ENCODE peak calls at places on chromosomes 2 and 18, in five cellular contexts. S is tibial nerve, O is MM.1S, B is mesendoderm, X is fibroblast of villous mesenchyme. T is an unnamed sample.

GRCh38 chr18:70419526-70419925 is 130.7 kb downstream of the SOCS6 start:
- DNase-seq in S (no peak), O (no peak), B (no peak), X (peak), T (no peak)

GRCh38 chr18:4870177-4870773 is 326.8 kb downstream of the AKAIN1 start:
- DNase-seq in S (no peak), O (no peak), B (peak), X (no peak), T (no peak)

GRCh38 chr2:213229814-213230213 is 54.5 kb upstream of the SPAG16 start:
- DNase-seq in S (no peak), O (no peak), B (no peak), X (no peak), T (no peak)

GRCh38 chr2:45289997-45290673 is 280.9 kb upstream of the SIX2 start:
- DNase-seq in S (no peak), O (no peak), B (no peak), X (no peak), T (no peak)

GRCh38 chr2:234235191-234235590 is 184.7 kb downstream of the SPP2 start:
- DNase-seq in S (no peak), O (no peak), B (no peak), X (no peak), T (no peak)

GRCh38 chr2:176589956-176590509 is 320.8 kb downstream of the MTX2 start:
- DNase-seq in S (no peak), O (no peak), B (no peak), X (no peak), T (no peak)

GRCh38 chr2:126244937-126245336 is 411.0 kb upstream of the GYPC start:
- DNase-seq in S (peak), O (peak), B (peak), X (peak), T (peak)

GRCh38 chr18:37566479-37567060 is 972 bp upstream of the CELF4 start:
- DNase-seq in S (no peak), O (no peak), B (no peak), X (no peak), T (no peak)

GRCh38 chr18:35513181-35513932 is 15.6 kb upstream of the INO80C start:
- DNase-seq in S (no peak), O (no peak), B (peak), X (peak), T (peak)

GRCh38 chr18:49682301-49683190 is 120.7 kb downstream of the LIPG start:
- DNase-seq in S (no peak), O (no peak), B (peak), X (peak), T (no peak)

GRCh38 chr2:119225084-119225864 is 1.6 kb downstream of the STEAP3 start:
- DNase-seq in S (no peak), O (peak), B (peak), X (no peak), T (no peak)

GRCh38 chr18:63363951-63364350 is 3.1 kb downstream of the KDSR start:
- DNase-seq in S (no peak), O (no peak), B (no peak), X (no peak), T (no peak)

GRCh38 chr2:168470188-168470879 is 14.3 kb downstream of the CERS6 start:
- DNase-seq in S (no peak), O (no peak), B (peak), X (peak), T (no peak)

GRCh38 chr2:86783615-86784339 is 6.9 kb downstream of the CD8A start:
- DNase-seq in S (no peak), O (peak), B (no peak), X (no peak), T (no peak)

GRCh38 chr2:234245945-234246344 is 195.4 kb downstream of the SPP2 start:
- DNase-seq in S (no peak), O (no peak), B (peak), X (peak), T (no peak)

GRCh38 chr2:204108301-204108700 is 171.7 kb downstream of the ICOS start:
- DNase-seq in S (no peak), O (peak), B (peak), X (peak), T (no peak)

GRCh38 chr2:96324716-96325037 is 440 bp upstream of the ITPRIPL1 start:
- DNase-seq in S (no peak), O (no peak), B (peak), X (no peak), T (no peak)

GRCh38 chr2:43455735-43456642 is 139.8 kb downstream of the THADA start:
- DNase-seq in S (no peak), O (no peak), B (peak), X (peak), T (no peak)

GRCh38 chr2:217162533-217162932 is 302.7 kb upstream of the TNP1 start:
- DNase-seq in S (no peak), O (peak), B (no peak), X (peak), T (no peak)

GRCh38 chr18:48851563-48851962 is 99.2 kb downstream of the SMAD7 start:
- DNase-seq in S (no peak), O (no peak), B (no peak), X (no peak), T (peak)

GRCh38 chr2:7014201-7014640 is 97.0 kb downstream of the RNF144A start:
- DNase-seq in S (no peak), O (no peak), B (peak), X (peak), T (no peak)

GRCh38 chr18:61616111-61616610 is 276.6 kb downstream of the RNF152 start:
- DNase-seq in S (no peak), O (no peak), B (no peak), X (no peak), T (no peak)

GRCh38 chr2:235506997-235507615 is 13.3 kb downstream of the AGAP1 start:
- DNase-seq in S (no peak), O (no peak), B (no peak), X (no peak), T (no peak)

GRCh38 chr2:10078704-10079191 is 1.5 kb downstream of the CYS1 start:
- DNase-seq in S (no peak), O (no peak), B (no peak), X (no peak), T (no peak)

GRCh38 chr2:210288376-210288775 is 26.6 kb downstream of the MYL1 start:
- DNase-seq in S (no peak), O (no peak), B (no peak), X (no peak), T (no peak)

GRCh38 chr2:105919826-105920225 is 175.1 kb downstream of the NCK2 start:
- DNase-seq in S (no peak), O (no peak), B (peak), X (peak), T (no peak)

GRCh38 chr2:160257015-160257741 is 57.1 kb upstream of the ITGB6 start:
- DNase-seq in S (no peak), O (no peak), B (no peak), X (no peak), T (no peak)

GRCh38 chr2:19349911-19350677 is 8.3 kb downstream of the OSR1 start:
- DNase-seq in S (no peak), O (peak), B (peak), X (no peak), T (peak)

GRCh38 chr2:105795575-105795934 is 50.8 kb downstream of the NCK2 start:
- DNase-seq in S (no peak), O (no peak), B (peak), X (no peak), T (no peak)

GRCh38 chr2:170235860-170236638 is 58.1 kb downstream of the MYO3B start:
- DNase-seq in S (no peak), O (peak), B (peak), X (peak), T (no peak)

GRCh38 chr2:217866457-217866856 is 136.3 kb downstream of the TNS1 start:
- DNase-seq in S (no peak), O (no peak), B (no peak), X (no peak), T (peak)

GRCh38 chr2:121335294-121336290 is 50.6 kb upstream of the TFCP2L1 start:
- DNase-seq in S (no peak), O (no peak), B (peak), X (no peak), T (no peak)

GRCh38 chr18:8976606-8977005 is 125.9 kb upstream of the NDUFV2 start:
- DNase-seq in S (no peak), O (no peak), B (no peak), X (no peak), T (no peak)

GRCh38 chr2:197088694-197089093 is 162.2 kb upstream of the PGAP1 start:
- DNase-seq in S (no peak), O (no peak), B (no peak), X (peak), T (no peak)

GRCh38 chr2:6325616-6326015 is 540.1 kb downstream of the CMPK2 start:
- DNase-seq in S (no peak), O (no peak), B (no peak), X (no peak), T (no peak)

GRCh38 chr2:157260403-157261198 is 3.1 kb downstream of the GALNT5 start:
- DNase-seq in S (no peak), O (no peak), B (no peak), X (peak), T (no peak)
- H3K4me3 ChIP-seq in S (no peak), O (peak), B (no peak), X (no peak), T (no peak)

GRCh38 chr2:16763056-16763455 is 97.4 kb upstream of the CYRIA start:
- DNase-seq in S (no peak), O (no peak), B (no peak), X (no peak), T (no peak)

GRCh38 chr2:16765356-16765755 is 99.7 kb upstream of the CYRIA start:
- DNase-seq in S (no peak), O (no peak), B (no peak), X (no peak), T (no peak)

GRCh38 chr2:16767789-16768188 is 102.2 kb upstream of the CYRIA start:
- DNase-seq in S (no peak), O (no peak), B (no peak), X (no peak), T (no peak)

DNA sequence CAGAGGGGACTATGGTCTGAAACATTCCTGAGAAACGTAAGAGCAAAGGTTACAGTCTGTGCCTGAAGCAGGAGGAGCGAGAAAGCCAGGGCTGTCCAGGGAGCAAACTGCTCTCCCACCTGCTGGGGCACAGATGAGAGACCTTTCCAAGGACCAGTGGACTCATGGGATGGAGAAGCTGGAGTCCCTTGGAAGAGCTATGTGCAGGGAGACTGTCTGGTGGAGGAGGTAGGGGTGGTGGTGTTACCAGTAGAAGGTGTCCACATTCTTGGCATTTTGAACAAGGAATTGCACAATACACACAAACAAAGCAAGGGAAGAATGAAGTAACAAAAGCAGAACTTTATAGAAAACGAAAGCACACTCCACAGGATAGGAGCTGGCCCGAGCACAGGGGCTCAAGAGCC is 97.9 kb upstream of the CYRIA start:
- DNase-seq in S (no peak), O (no peak), B (no peak), X (no peak), T (no peak)
- H3K4me3 ChIP-seq in S (no peak), O (no peak), B (no peak), X (no peak), T (no peak)

DNA sequence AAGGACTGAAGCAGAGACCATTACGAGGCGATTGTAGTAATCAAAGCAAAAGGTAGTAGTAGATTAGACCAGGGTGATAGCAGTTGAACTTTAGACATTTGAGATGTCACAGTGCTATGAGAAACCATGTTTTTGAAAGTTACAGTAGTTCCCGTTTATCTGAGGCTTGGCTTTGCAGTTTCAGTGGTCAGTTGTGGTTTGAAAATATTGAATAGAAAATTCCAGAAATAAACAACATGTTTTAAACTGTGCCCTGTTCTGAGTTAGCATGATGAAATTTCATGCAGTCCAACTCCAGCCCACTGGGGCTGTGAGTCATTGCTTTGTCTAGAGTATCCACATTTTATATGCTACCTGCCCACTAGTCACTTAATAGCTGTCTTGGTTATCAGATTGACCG is 47.5 kb downstream of the ZNF638 start:
- DNase-seq in S (no peak), O (peak), B (peak), X (peak), T (no peak)
- H3K4me3 ChIP-seq in S (no peak), O (no peak), B (no peak), X (no peak), T (no peak)

GRCh38 chr2:55361465-55362189 is 58.0 kb downstream of the CCDC88A start:
- DNase-seq in S (no peak), O (peak), B (no peak), X (no peak), T (no peak)
- H3K4me3 ChIP-seq in S (no peak), O (peak), B (no peak), X (no peak), T (no peak)

GRCh38 chr2:3728104-3729054 is 25.0 kb downstream of the DCDC2C start:
- DNase-seq in S (no peak), O (no peak), B (peak), X (peak), T (no peak)
- H3K4me3 ChIP-seq in S (no peak), O (no peak), B (no peak), X (no peak), T (no peak)

DNA sequence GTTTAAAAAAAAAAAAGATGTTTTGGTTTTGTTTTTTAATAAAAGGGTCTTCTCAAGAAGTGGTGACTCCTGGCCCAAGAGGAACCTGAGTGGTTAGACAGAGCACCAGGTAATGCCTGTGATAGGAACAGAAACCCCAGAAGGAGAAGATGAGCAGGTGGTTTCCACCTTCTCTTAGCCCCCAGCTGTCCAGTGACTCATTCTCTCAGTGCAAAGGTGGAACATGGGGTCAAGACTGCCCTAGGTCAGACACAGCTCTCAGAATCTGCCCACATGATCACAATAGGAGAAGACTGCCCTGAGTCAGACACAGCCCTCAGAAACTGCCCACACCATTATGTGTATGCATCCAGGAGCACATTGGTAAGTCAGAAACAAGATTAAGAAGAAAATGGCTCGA is 61.8 kb downstream of the TBC1D8 start:
- DNase-seq in S (no peak), O (peak), B (no peak), X (no peak), T (no peak)
- H3K4me3 ChIP-seq in S (no peak), O (no peak), B (no peak), X (no peak), T (no peak)

T was measured in psoas muscle.